ENCODE peak calls at places on chromosomes 2 and 18, in five cellular contexts. P is GM19239, U is foreskin fibroblast, M is GM12891, F is IMR-90. Q is an unnamed sample.

GRCh38 chr18:32324173-32324572 is 134.3 kb downstream of the MEP1B start:
- DNase-seq in P (no peak), F (peak; percentile 23), M (no peak), U (no peak), Q (no peak)

GRCh38 chr18:8705941-8706544 is 687 bp downstream of the MTCL1 start:
- DNase-seq in U (no peak), F (no peak), P (peak; percentile 38), M (peak; percentile 37), Q (peak; percentile 38)

GRCh38 chr2:127043367-127044164 is 63.4 kb downstream of the BIN1 start:
- DNase-seq in U (no peak), M (no peak), P (no peak), F (no peak), Q (no peak)

GRCh38 chr2:213490087-213490486 is 205.8 kb downstream of the SPAG16 start:
- DNase-seq in P (no peak), U (no peak), F (no peak), M (no peak), Q (no peak)

GRCh38 chr2:142980246-142981068 is 103.0 kb downstream of the KYNU start:
- DNase-seq in F (peak; percentile 75), U (no peak), P (no peak), M (no peak), Q (peak; percentile 37)

GRCh38 chr2:40049782-40050181 is 270.7 kb upstream of the THUMPD2 start:
- DNase-seq in P (no peak), M (no peak), U (no peak), F (no peak), Q (no peak)

GRCh38 chr18:10715791-10716190 is 190.0 kb downstream of the NAPG start:
- DNase-seq in P (no peak), U (peak; percentile 9), M (no peak), F (peak; percentile 73), Q (no peak)

GRCh38 chr18:8780227-8780626 is 74.9 kb downstream of the MTCL1 start:
- DNase-seq in P (no peak), M (no peak), F (no peak), U (no peak), Q (no peak)

GRCh38 chr2:239092571-239093294 is 244.8 kb downstream of the TWIST2 start:
- DNase-seq in F (no peak), P (no peak), M (no peak), U (no peak), Q (no peak)

GRCh38 chr18:36580874-36581750 is 247.7 kb downstream of the TPGS2 start:
- DNase-seq in U (peak; percentile 75), P (no peak), F (peak; percentile 75), M (no peak), Q (no peak)

GRCh38 chr2:60948926-60949579 is 67.7 kb downstream of the REL start:
- DNase-seq in P (no peak), M (no peak), F (peak; percentile 35), U (peak; percentile 25), Q (no peak)